ENCODE peak calls at places on chromosomes 16 and 17, in ten cellular contexts. One of them, this sample, is unnamed.

GRCh38 chr17:4175921-4176802 is 33.2 kb downstream of the CYB5D2 start:
- DNase-seq in psoas muscle: no peak
- DNase-seq in RWPE2: no peak
- DNase-seq in GM23338: no peak
- DNase-seq in HepG2: no peak
- DNase-seq in testis: no peak
- DNase-seq in spleen: peak; percentile 73
- DNase-seq in hepatocyte: no peak
- DNase-seq in uterus: no peak
- DNase-seq in adrenal gland: no peak
- DNase-seq in this sample: no peak

GRCh38 chr16:20327444-20328041 is at the start of gene GP2:
- DNase-seq in uterus: no peak
- DNase-seq in testis: no peak
- DNase-seq in hepatocyte: no peak
- DNase-seq in spleen: no peak
- DNase-seq in psoas muscle: no peak
- DNase-seq in HepG2: peak; percentile 45
- DNase-seq in RWPE2: no peak
- DNase-seq in GM23338: peak; percentile 48
- DNase-seq in adrenal gland: no peak
- DNase-seq in this sample: no peak

GRCh38 chr17:29243792-29244191 is 2.9 kb upstream of the CRYBA1 start:
- DNase-seq in GM23338: peak; percentile 71
- DNase-seq in hepatocyte: no peak
- DNase-seq in uterus: no peak
- DNase-seq in adrenal gland: peak; percentile 40
- DNase-seq in spleen: no peak
- DNase-seq in RWPE2: no peak
- DNase-seq in psoas muscle: no peak
- DNase-seq in HepG2: peak; percentile 30
- DNase-seq in testis: peak; percentile 39
- DNase-seq in this sample: peak; percentile 68

GRCh38 chr16:13779676-13780075 is 140.3 kb upstream of the ERCC4 start:
- DNase-seq in spleen: no peak
- DNase-seq in psoas muscle: no peak
- DNase-seq in testis: peak; percentile 26
- DNase-seq in adrenal gland: no peak
- DNase-seq in hepatocyte: no peak
- DNase-seq in uterus: no peak
- DNase-seq in HepG2: no peak
- DNase-seq in RWPE2: no peak
- DNase-seq in GM23338: no peak
- DNase-seq in this sample: no peak

GRCh38 chr16:69143116-69143515 is 10.7 kb downstream of the UTP4 start:
- DNase-seq in psoas muscle: no peak
- DNase-seq in HepG2: peak; percentile 30
- DNase-seq in hepatocyte: peak; percentile 11
- DNase-seq in uterus: no peak
- DNase-seq in adrenal gland: no peak
- DNase-seq in testis: no peak
- DNase-seq in GM23338: no peak
- DNase-seq in RWPE2: no peak
- DNase-seq in spleen: no peak
- DNase-seq in this sample: no peak

GRCh38 chr17:21417921-21418320 is 41.8 kb downstream of the KCNJ12 start:
- DNase-seq in RWPE2: no peak
- DNase-seq in psoas muscle: no peak
- DNase-seq in uterus: no peak
- DNase-seq in spleen: no peak
- DNase-seq in hepatocyte: no peak
- DNase-seq in testis: no peak
- DNase-seq in GM23338: no peak
- DNase-seq in HepG2: no peak
- DNase-seq in adrenal gland: no peak
- DNase-seq in this sample: no peak

GRCh38 chr16:10314811-10315210 is 71.0 kb upstream of the ATF7IP2 start:
- DNase-seq in testis: no peak
- DNase-seq in uterus: no peak
- DNase-seq in psoas muscle: no peak
- DNase-seq in GM23338: no peak
- DNase-seq in spleen: no peak
- DNase-seq in HepG2: peak; percentile 65
- DNase-seq in RWPE2: no peak
- DNase-seq in hepatocyte: no peak
- DNase-seq in adrenal gland: no peak
- DNase-seq in this sample: no peak

GRCh38 chr16:2343211-2343610 is 2.7 kb upstream of the ABCA3 start:
- DNase-seq in uterus: no peak
- DNase-seq in hepatocyte: no peak
- DNase-seq in adrenal gland: no peak
- DNase-seq in GM23338: no peak
- DNase-seq in testis: no peak
- DNase-seq in spleen: no peak
- DNase-seq in psoas muscle: no peak
- DNase-seq in HepG2: no peak
- DNase-seq in RWPE2: no peak
- DNase-seq in this sample: no peak

DNA sequence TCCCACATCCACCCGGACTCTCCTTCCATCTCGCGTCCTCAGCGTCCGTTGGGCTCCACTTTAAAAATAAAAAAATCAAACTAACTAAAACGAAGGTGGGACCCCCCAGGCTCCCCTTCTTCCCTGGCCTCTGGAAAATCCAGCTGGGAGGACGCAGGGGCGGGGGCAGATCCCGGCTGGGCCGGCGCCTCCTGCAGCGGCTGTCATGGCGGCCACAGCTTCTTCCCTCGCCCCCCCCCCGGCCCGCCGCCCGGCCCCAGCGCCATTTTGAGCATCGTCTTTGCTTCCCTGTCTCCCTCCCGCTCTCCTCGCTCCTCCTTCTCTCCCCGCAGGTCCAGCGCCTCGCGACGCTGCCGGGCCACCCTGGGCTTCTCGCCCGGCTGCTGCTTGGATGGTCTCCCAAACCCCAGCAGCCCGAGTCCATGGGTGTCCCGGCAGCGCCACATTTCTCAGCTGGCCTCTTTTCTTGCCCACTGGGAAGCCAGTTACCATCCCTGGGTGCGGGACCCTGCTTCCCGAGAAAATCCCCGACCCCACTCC is 3.3 kb downstream of the HOXB2 start:
- DNase-seq in GM23338: peak; percentile 59
- DNase-seq in HepG2: no peak
- DNase-seq in psoas muscle: peak; percentile 77
- DNase-seq in spleen: no peak
- DNase-seq in hepatocyte: peak; percentile 50
- DNase-seq in uterus: peak; percentile 57
- DNase-seq in testis: peak; percentile 43
- DNase-seq in RWPE2: no peak
- DNase-seq in adrenal gland: peak; percentile 58
- DNase-seq in this sample: no peak
- H3K27ac ChIP-seq in GM23338: no peak overlapping the region
- H3K27ac ChIP-seq in HepG2: no peak overlapping the region
- H3K27ac ChIP-seq in psoas muscle: peak overlapping the region; percentile 89
- H3K27ac ChIP-seq in spleen: peak overlapping the region; percentile 94
- H3K27ac ChIP-seq in hepatocyte: peak overlapping the region; percentile 96
- H3K27ac ChIP-seq in uterus: peak overlapping the region; percentile 93
- H3K27ac ChIP-seq in testis: peak overlapping the region; percentile 81
- H3K27ac ChIP-seq in RWPE2: no peak overlapping the region
- H3K27ac ChIP-seq in adrenal gland: peak overlapping the region; percentile 84
- H3K27ac ChIP-seq in this sample: peak overlapping the region; percentile 97

GRCh38 chr16:11679250-11679649 is 11.0 kb downstream of the SNN start:
- DNase-seq in uterus: no peak
- DNase-seq in adrenal gland: no peak
- DNase-seq in HepG2: no peak
- DNase-seq in GM23338: no peak
- DNase-seq in spleen: no peak
- DNase-seq in psoas muscle: no peak
- DNase-seq in RWPE2: no peak
- DNase-seq in testis: peak; percentile 47
- DNase-seq in hepatocyte: no peak
- DNase-seq in this sample: no peak

GRCh38 chr16:11679941-11680911 is 12.0 kb downstream of the SNN start:
- DNase-seq in uterus: no peak
- DNase-seq in HepG2: no peak
- DNase-seq in GM23338: no peak
- DNase-seq in spleen: no peak
- DNase-seq in testis: no peak
- DNase-seq in psoas muscle: no peak
- DNase-seq in adrenal gland: no peak
- DNase-seq in RWPE2: peak; percentile 19
- DNase-seq in hepatocyte: no peak
- DNase-seq in this sample: no peak

GRCh38 chr16:11677451-11677951 is 9.2 kb downstream of the SNN start:
- DNase-seq in GM23338: no peak
- DNase-seq in adrenal gland: no peak
- DNase-seq in RWPE2: no peak
- DNase-seq in psoas muscle: no peak
- DNase-seq in HepG2: no peak
- DNase-seq in uterus: no peak
- DNase-seq in spleen: no peak
- DNase-seq in hepatocyte: no peak
- DNase-seq in testis: no peak
- DNase-seq in this sample: no peak

GRCh38 chr16:11676799-11677198 is 8.5 kb downstream of the SNN start:
- DNase-seq in hepatocyte: no peak
- DNase-seq in psoas muscle: no peak
- DNase-seq in RWPE2: no peak
- DNase-seq in HepG2: no peak
- DNase-seq in adrenal gland: no peak
- DNase-seq in testis: no peak
- DNase-seq in GM23338: no peak
- DNase-seq in spleen: no peak
- DNase-seq in uterus: no peak
- DNase-seq in this sample: no peak

DNA sequence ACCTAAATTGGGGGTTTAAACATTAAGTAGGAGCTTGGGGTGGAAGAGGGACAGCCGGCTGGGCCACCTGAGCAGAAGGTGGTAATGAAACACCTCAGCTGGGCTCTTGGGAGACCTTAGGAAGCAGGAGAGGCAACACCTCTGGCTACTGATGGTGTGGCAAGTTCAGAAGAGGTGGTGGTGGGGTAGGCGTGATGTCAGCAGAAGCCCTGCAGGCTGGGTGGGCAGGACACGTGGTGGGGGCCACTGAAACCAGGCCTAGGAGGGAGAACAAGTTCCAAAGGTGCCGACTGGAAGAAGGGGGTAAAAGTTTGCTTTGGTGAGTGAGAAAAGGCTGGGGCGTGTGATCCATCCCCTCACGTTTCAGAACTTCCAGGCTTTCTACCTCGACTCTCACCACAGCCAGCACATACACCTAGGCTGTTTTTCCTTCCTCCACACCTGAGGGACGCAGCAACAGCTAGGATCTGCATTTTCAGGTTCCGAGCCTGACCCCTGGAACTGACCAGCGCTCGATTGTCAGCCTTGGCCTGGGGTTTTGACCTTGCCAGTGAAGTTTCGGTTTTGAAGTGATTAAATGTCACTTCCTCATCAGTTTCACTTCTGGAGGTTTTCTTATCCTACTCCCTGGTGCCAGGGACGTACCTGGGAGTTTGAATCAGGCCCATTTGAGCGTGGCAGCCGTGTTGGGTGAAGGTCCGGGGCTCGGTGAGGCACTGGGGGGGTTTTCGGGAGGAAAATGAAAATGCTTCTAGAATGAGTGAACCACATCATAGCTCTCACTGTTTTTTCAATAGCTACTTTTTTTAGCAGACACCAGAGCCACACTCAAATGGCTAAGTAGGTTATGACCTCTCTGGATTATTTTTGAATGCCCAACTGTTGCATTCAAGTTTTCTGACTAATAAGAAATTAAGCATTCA is 10.0 kb downstream of the SNN start:
- DNase-seq in psoas muscle: no peak
- DNase-seq in adrenal gland: no peak
- DNase-seq in HepG2: no peak
- DNase-seq in testis: no peak
- DNase-seq in GM23338: no peak
- DNase-seq in hepatocyte: no peak
- DNase-seq in RWPE2: no peak
- DNase-seq in uterus: no peak
- DNase-seq in spleen: no peak
- DNase-seq in this sample: no peak
- H3K4me1 ChIP-seq in psoas muscle: peaks cover 96% of the 10 kb centered on the region
- H3K4me1 ChIP-seq in adrenal gland: peaks cover 23% of the 10 kb centered on the region
- H3K4me1 ChIP-seq in HepG2: peaks cover 21% of the 10 kb centered on the region
- H3K4me1 ChIP-seq in testis: peaks cover 14% of the 10 kb centered on the region
- H3K4me1 ChIP-seq in GM23338: peaks cover 4% of the 10 kb centered on the region
- H3K4me1 ChIP-seq in hepatocyte: peaks cover 12% of the 10 kb centered on the region
- H3K4me1 ChIP-seq in RWPE2: peaks cover 48% of the 10 kb centered on the region
- H3K4me1 ChIP-seq in uterus: peaks cover 9% of the 10 kb centered on the region
- H3K4me1 ChIP-seq in spleen: peaks cover 100% of the 10 kb centered on the region
- H3K4me1 ChIP-seq in this sample: peaks cover 81% of the 10 kb centered on the region

DNA sequence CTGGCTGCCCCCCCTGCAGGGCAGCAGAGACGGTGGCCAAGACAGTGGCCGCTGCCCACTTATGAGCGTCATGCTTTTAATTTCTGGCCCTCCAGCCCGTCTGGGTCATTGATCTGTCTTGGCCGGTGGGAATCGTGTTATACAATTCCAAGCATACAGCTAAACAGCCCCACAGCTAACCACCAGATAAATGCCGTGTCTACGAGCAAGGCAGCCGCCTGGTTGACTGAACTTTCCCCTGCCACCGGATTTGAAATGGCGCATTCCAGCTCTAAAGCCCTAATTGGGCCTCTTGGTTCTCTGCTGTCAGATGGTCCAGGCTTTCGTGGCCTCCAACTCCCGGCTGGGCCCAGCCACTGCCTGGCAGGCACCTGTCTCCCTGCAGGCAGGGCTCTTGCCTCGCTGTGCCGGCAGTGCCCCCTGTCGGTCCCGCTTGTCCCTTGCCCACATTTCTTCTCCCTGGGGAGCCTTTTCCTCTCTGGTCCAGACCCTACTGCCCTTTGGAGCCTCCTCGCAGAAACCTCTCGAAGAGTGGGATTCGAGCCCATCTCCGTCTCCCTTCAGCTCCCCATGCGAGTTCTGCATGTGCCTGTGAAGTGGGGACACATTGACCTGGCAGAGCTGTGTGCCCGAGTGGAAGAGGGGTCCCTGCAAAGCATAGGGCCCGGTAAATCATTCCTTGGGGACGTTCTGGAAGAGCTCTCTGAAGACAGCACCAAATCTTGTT is 1.8 kb upstream of the RBFOX3 start:
- DNase-seq in uterus: no peak
- DNase-seq in testis: no peak
- DNase-seq in adrenal gland: peak; percentile 38
- DNase-seq in RWPE2: no peak
- DNase-seq in HepG2: peak; percentile 46
- DNase-seq in GM23338: peak; percentile 94
- DNase-seq in hepatocyte: peak; percentile 76
- DNase-seq in psoas muscle: no peak
- DNase-seq in spleen: no peak
- DNase-seq in this sample: no peak
- TF ChIP-seq CTCF in uterus: no peak
- TF ChIP-seq CTCF in testis: peak; percentile 47
- TF ChIP-seq CTCF in adrenal gland: peak; percentile 48
- TF ChIP-seq CTCF in RWPE2: peak; percentile 61
- TF ChIP-seq CTCF in HepG2: peak; percentile 82
- TF ChIP-seq CTCF in GM23338: peak; percentile 90
- TF ChIP-seq CTCF in hepatocyte: peak; percentile 55
- TF ChIP-seq CTCF in psoas muscle: peak; percentile 24
- TF ChIP-seq CTCF in spleen: peak; percentile 51
- TF ChIP-seq CTCF in this sample: no peak

DNA sequence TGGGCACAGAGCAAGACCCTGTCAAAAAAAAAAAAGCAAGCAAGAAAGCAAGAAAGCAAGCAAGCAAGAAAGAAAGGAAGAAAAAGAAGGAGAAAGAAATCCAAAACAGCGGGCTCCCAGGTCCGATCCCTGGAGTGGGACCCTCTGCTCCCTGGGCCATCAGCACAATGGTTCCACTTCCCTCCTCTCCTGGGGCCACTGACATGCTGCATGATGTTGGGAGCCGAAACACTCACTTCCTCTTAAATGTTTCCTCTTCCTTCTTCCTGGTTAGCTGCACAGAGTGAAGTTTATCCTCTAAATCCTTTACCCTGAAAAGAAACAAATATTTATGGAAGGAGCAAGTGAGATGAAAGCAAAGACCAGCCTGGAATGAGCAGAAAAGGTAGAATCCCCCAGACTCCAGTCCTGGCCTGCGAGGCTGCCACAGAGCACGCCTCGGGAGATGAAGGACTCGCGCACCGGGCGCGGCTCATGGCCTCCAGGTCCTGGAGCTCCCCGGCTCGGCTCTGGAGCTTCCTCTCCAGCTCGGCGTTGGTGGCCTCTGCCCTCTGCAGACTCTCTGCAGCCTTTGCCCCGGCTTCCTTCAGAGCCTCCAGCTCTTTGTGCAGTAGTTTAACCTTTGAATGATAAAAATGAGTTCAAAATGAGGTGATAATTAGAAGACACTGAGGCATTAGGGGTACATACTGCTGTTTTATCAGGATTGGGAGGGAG is 19.0 kb downstream of the CCDC57 start:
- DNase-seq in RWPE2: no peak
- DNase-seq in psoas muscle: no peak
- DNase-seq in adrenal gland: no peak
- DNase-seq in testis: no peak
- DNase-seq in HepG2: no peak
- DNase-seq in GM23338: no peak
- DNase-seq in hepatocyte: no peak
- DNase-seq in uterus: no peak
- DNase-seq in spleen: no peak
- DNase-seq in this sample: no peak
- H3K27ac ChIP-seq in RWPE2: no peak overlapping the region
- H3K27ac ChIP-seq in psoas muscle: no peak overlapping the region
- H3K27ac ChIP-seq in adrenal gland: no peak overlapping the region
- H3K27ac ChIP-seq in testis: no peak overlapping the region
- H3K27ac ChIP-seq in HepG2: no peak overlapping the region
- H3K27ac ChIP-seq in GM23338: no peak overlapping the region
- H3K27ac ChIP-seq in hepatocyte: no peak overlapping the region
- H3K27ac ChIP-seq in uterus: no peak overlapping the region
- H3K27ac ChIP-seq in spleen: peak overlapping the region; percentile 67
- H3K27ac ChIP-seq in this sample: no peak overlapping the region

This sample was measured in esophagus muscularis mucosa.